ENCODE peak calls at places on chromosomes 7 and 10, in eight cellular contexts. I is right atrium auricular region; X is psoas muscle; S is MM.1S; H is PC-3; E is CD8-positive, alpha-beta T cell; Y is tibial nerve; G is brain microvascular endothelial cell. V is an unnamed sample.

GRCh38 chr7:133940368-133940767 is 186.8 kb upstream of the LRGUK start:
- DNase-seq in I (no peak), X (no peak), S (no peak), H (no peak), E (no peak), Y (no peak), G (no peak), V (no peak)

GRCh38 chr10:33347227-33347626 is 12.8 kb upstream of the NRP1 start:
- DNase-seq in I (no peak), X (no peak), S (no peak), H (peak), E (no peak), Y (no peak), G (no peak), V (no peak)

GRCh38 chr10:67115972-67116371 is 190.1 kb downstream of the LRRTM3 start:
- DNase-seq in I (no peak), X (no peak), S (no peak), H (peak), E (no peak), Y (no peak), G (peak), V (no peak)

GRCh38 chr7:35648367-35648766 is 46.6 kb downstream of the HERPUD2 start:
- DNase-seq in I (no peak), X (no peak), S (no peak), H (no peak), E (no peak), Y (no peak), G (no peak), V (no peak)

GRCh38 chr7:25537678-25538375 is 309.5 kb upstream of the NPVF start:
- DNase-seq in I (no peak), X (no peak), S (no peak), H (no peak), E (no peak), Y (no peak), G (no peak), V (no peak)

GRCh38 chr7:69994907-69995542 is 396.8 kb downstream of the AUTS2 start:
- DNase-seq in I (no peak), X (no peak), S (no peak), H (no peak), E (no peak), Y (no peak), G (no peak), V (no peak)

GRCh38 chr10:118840071-118840775 is 85.5 kb upstream of the CACUL1 start:
- DNase-seq in I (no peak), X (no peak), S (no peak), H (peak), E (no peak), Y (no peak), G (peak), V (no peak)

GRCh38 chr10:25818751-25819150 is 115.3 kb upstream of the MYO3A start:
- DNase-seq in I (no peak), X (no peak), S (no peak), H (no peak), E (no peak), Y (no peak), G (no peak), V (no peak)

GRCh38 chr7:17109017-17109416 is 189.4 kb upstream of the AHR start:
- DNase-seq in I (no peak), X (no peak), S (no peak), H (peak), E (no peak), Y (no peak), G (peak), V (no peak)

GRCh38 chr7:45975847-45976484 is 54.9 kb upstream of the IGFBP3 start:
- DNase-seq in I (no peak), X (no peak), S (no peak), H (no peak), E (no peak), Y (no peak), G (no peak), V (no peak)

GRCh38 chr7:70480913-70481579 is 650.9 kb upstream of the GALNT17 start:
- DNase-seq in I (no peak), X (no peak), S (no peak), H (no peak), E (no peak), Y (no peak), G (no peak), V (no peak)

GRCh38 chr7:37786741-37787569 is 61.4 kb upstream of the NME8 start:
- DNase-seq in I (no peak), X (no peak), S (peak), H (no peak), E (no peak), Y (no peak), G (no peak), V (no peak)

GRCh38 chr10:73758704-73759511 is 14.7 kb downstream of the SEC24C start:
- DNase-seq in I (no peak), X (no peak), S (peak), H (no peak), E (peak), Y (no peak), G (no peak), V (no peak)

GRCh38 chr10:106424076-106424475 is 740.4 kb downstream of the SORCS1 start:
- DNase-seq in I (no peak), X (no peak), S (no peak), H (peak), E (no peak), Y (no peak), G (no peak), V (no peak)

DNA sequence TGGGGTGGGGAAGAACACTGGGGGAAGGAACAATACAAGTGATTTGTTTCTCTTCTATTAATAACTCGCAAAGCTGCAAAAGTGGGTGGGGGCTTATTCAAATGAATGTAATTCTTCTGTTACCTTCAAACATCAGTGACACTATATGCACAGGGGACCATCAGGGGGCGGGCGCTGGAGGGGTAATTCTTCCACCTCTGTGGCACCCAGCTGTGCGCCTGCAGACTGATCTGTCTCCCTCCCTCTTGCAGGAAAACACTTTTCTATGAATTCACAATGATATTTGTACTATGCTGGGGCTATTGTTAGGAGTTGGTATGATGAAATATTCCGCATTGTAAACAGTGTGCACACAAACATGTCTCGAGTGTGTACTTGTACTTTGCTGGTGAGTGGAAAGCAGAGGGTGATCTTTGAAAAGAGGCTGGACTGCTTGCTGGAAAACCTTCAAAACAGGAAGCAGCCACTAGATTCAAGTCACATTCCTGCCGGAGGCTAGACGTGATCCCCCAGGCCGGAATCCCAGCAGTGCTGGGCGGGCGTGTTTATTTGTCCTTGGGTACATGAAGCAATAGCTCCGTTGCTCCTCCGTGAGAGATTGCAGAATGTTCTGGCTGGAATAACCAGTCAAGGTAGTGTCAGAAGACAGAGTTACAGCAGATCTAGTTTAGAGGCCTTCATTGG is 15.8 kb upstream of the BNIP3 start:
- DNase-seq in I (peak), X (peak), S (no peak), H (peak), E (no peak), Y (peak), G (peak), V (no peak)
- H3K27ac ChIP-seq in I (peak), X (peak), S (no peak), H (no peak), E (no peak), Y (peak), G (no peak), V (peak)

GRCh38 chr7:158684329-158684728 is 20.3 kb downstream of the NCAPG2 start:
- DNase-seq in I (no peak), X (no peak), S (no peak), H (no peak), E (no peak), Y (no peak), G (no peak), V (no peak)

GRCh38 chr7:158682456-158682855 is 22.1 kb downstream of the NCAPG2 start:
- DNase-seq in I (no peak), X (no peak), S (no peak), H (no peak), E (no peak), Y (no peak), G (no peak), V (no peak)

GRCh38 chr7:158685727-158686126 is 18.9 kb downstream of the NCAPG2 start:
- DNase-seq in I (no peak), X (no peak), S (no peak), H (no peak), E (no peak), Y (no peak), G (no peak), V (no peak)

GRCh38 chr7:158680754-158681153 is 23.9 kb downstream of the NCAPG2 start:
- DNase-seq in I (no peak), X (no peak), S (no peak), H (no peak), E (no peak), Y (no peak), G (no peak), V (no peak)

DNA sequence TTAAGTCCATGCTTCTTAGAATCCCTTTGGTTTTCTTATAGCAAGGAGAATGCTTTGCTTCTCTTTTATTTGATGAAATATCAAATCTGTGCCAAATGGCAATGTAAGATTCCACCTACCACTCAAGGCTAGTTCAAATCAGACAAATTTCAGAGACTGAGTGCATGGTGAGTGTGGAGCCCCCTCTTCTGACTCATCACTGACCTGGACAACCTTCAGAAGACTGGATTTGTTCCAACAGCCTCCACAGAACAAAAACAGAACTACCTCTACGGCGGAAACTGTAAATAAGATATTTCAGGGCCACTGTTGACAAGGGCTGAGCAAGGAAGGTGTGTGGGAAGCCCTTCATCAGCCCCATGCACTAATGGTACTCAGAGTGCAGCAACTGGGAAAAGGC is 21.1 kb downstream of the NCAPG2 start:
- DNase-seq in I (no peak), X (no peak), S (no peak), H (no peak), E (no peak), Y (no peak), G (no peak), V (no peak)
- TF ChIP-seq CTCF in I (no peak), X (no peak), S (no peak), H (no peak), E (no peak), Y (no peak), G (no peak), V (no peak)

DNA sequence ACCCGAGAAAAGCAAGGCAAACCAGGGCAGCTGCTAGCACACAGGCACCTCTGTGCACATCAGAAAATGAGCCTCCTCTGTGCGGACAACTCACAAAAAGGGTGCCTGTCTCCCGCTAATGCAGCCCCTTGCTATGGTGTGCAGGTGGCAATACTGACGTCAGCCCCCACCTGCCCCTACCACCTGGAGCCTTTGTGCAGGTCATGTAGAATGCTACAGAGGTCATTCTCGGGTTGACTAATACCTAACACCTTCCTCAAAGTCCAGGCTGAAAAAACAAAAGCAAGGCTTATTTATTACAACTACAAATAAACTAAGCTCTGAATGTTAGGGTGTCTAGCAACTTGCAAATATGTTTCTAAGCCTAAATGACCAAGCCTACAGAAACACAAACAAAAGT is 13.9 kb downstream of the PIP4K2A start:
- DNase-seq in I (no peak), X (no peak), S (no peak), H (no peak), E (no peak), Y (no peak), G (no peak), V (no peak)
- H3K4me3 ChIP-seq in I (no peak), X (no peak), S (no peak), H (no peak), E (no peak), Y (no peak), G (no peak), V (no peak)

DNA sequence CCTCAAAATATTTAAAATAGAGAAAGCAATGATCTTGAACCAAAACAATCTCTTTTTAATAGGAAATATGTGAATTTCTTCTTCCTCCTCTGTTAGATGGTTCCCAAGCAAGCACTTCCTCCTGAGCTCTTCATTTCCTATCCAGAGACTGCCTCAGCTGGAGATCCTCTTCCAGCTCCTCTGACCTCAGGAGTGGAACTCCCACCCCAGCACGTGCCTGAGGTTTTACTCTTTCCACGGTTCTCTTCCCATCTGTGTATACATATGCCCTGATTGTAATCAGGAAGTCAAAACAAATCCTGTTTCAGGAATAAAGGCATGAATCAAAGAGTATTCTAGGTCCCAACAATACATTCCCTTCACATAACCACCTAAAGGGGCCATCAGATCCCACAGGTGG is 5.6 kb downstream of the DENND11 start:
- DNase-seq in I (no peak), X (no peak), S (no peak), H (no peak), E (no peak), Y (no peak), G (no peak), V (no peak)
- H3K27ac ChIP-seq in I (no peak), X (no peak), S (no peak), H (peak), E (no peak), Y (no peak), G (no peak), V (peak)

GRCh38 chr10:60288291-60288690 is 101.4 kb downstream of the ANK3 start:
- DNase-seq in I (no peak), X (no peak), S (no peak), H (no peak), E (no peak), Y (no peak), G (no peak), V (no peak)

GRCh38 chr10:60289800-60290199 is 99.9 kb downstream of the ANK3 start:
- DNase-seq in I (no peak), X (no peak), S (no peak), H (no peak), E (no peak), Y (no peak), G (peak), V (no peak)

GRCh38 chr10:60291354-60291930 is 98.2 kb downstream of the ANK3 start:
- DNase-seq in I (no peak), X (no peak), S (no peak), H (no peak), E (no peak), Y (no peak), G (peak), V (no peak)

GRCh38 chr10:60293797-60294196 is 95.9 kb downstream of the ANK3 start:
- DNase-seq in I (no peak), X (no peak), S (no peak), H (no peak), E (no peak), Y (no peak), G (no peak), V (no peak)

GRCh38 chr10:60290558-60290957 is 99.1 kb downstream of the ANK3 start:
- DNase-seq in I (no peak), X (no peak), S (no peak), H (no peak), E (no peak), Y (no peak), G (no peak), V (no peak)
- TF ChIP-seq CTCF in I (no peak), X (no peak), S (no peak), H (no peak), E (no peak), Y (no peak), G (no peak), V (no peak)

GRCh38 chr7:105019269-105019668 is 5.3 kb downstream of the KMT2E start:
- DNase-seq in I (no peak), X (no peak), S (no peak), H (no peak), E (no peak), Y (no peak), G (no peak), V (no peak)
- H3K4me3 ChIP-seq in I (no peak), X (peak), S (no peak), H (no peak), E (no peak), Y (no peak), G (no peak), V (no peak)

GRCh38 chr10:5628366-5628765 is 38.0 kb downstream of the ASB13 start:
- DNase-seq in I (peak), X (no peak), S (no peak), H (no peak), E (no peak), Y (no peak), G (no peak), V (no peak)
- H3K27ac ChIP-seq in I (peak), X (peak), S (no peak), H (no peak), E (no peak), Y (peak), G (no peak), V (no peak)

DNA sequence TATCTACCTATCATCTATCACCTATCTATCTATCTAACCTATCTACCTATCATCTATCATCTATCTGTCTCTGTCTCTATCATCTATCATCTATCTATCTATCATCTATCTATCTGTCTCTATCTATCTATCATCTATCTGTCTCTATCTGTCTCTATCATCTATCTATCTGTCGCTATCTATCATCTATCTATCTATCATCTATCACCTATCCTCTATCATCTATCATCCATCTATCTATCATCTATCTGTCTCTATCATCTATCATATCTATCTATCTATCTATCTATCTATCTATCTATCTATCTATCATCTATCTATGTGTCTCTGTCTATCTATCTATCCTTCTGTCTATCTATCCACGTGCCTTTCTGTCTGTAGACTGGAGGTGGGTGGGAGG is 59.5 kb upstream of the FAM20C start:
- DNase-seq in I (no peak), X (no peak), S (no peak), H (no peak), E (no peak), Y (no peak), G (no peak), V (no peak)
- TF ChIP-seq CTCF in I (no peak), X (no peak), S (no peak), H (no peak), E (no peak), Y (no peak), G (no peak), V (no peak)

GRCh38 chr7:32676249-32676941 is 181.1 kb downstream of the AVL9 start:
- DNase-seq in I (no peak), X (no peak), S (no peak), H (no peak), E (no peak), Y (no peak), G (no peak), V (no peak)

GRCh38 chr7:32677593-32677992 is 182.3 kb downstream of the AVL9 start:
- DNase-seq in I (no peak), X (no peak), S (no peak), H (no peak), E (no peak), Y (no peak), G (no peak), V (no peak)

GRCh38 chr7:32670105-32670504 is 174.8 kb downstream of the AVL9 start:
- DNase-seq in I (no peak), X (no peak), S (no peak), H (peak), E (no peak), Y (no peak), G (peak), V (no peak)

GRCh38 chr7:32679192-32679591 is 183.9 kb downstream of the AVL9 start:
- DNase-seq in I (no peak), X (no peak), S (no peak), H (no peak), E (no peak), Y (no peak), G (no peak), V (no peak)

DNA sequence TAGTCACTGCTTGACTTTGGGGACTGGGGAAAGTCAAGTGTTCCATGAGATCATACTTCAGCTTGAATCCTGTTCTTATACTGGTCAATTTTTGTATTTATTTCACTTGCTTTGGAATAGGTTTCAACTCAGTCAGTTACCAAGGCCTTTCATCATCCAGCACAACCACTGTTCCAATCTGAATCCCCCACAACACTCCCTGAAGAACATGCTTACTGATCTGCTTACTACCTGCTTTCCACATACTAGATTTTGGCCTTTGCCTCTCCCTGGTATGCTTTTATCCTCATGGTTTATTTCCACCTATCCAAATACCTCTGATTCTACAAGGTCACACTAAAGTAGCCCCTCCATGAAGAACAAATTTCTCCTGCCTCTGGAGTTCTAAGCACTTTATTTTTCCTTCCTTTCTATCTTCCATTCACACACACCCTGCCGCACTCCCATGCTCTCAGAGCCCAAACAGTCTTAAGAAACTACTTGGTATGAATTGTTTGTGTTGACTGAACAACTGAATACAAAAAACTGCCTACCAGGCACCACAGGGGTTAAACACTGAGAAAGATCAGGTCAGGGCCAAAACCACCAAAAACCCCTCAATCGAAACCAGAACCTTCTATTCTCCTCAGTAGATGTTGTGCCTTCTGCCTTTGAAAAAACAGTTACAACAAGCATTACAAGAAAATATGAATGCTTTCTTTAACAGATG is 178.1 kb downstream of the AVL9 start:
- DNase-seq in I (no peak), X (no peak), S (no peak), H (no peak), E (no peak), Y (no peak), G (no peak), V (no peak)
- H3K4me3 ChIP-seq in I (no peak), X (no peak), S (no peak), H (no peak), E (no peak), Y (no peak), G (no peak), V (no peak)

V was measured in dorsolateral prefrontal cortex.